ENCODE peak calls at places on chromosomes 13 and 19, in four cellular contexts. P, V, R and A are unnamed samples.

GRCh38 chr19:17475541-17476115 is 5.3 kb downstream of the SLC27A1 start:
- DNase-seq in P (no peak), V (no peak), R (no peak), A (no peak)

GRCh38 chr19:1232652-1233360 is 5.0 kb downstream of the CBARP start:
- DNase-seq in P (no peak), V (no peak), R (no peak), A (no peak)

GRCh38 chr13:95948646-95949045 is 104.6 kb downstream of the UGGT2 start:
- DNase-seq in P (no peak), V (no peak), R (no peak), A (no peak)

GRCh38 chr19:18317998-18318800 is 4.7 kb downstream of the LSM4 start:
- DNase-seq in P (peak), V (no peak), R (peak), A (peak)

GRCh38 chr19:11264452-11265176 is 2.3 kb upstream of the DOCK6 start:
- DNase-seq in P (peak), V (no peak), R (no peak), A (no peak)

GRCh38 chr19:49988007-49988406 is 27.0 kb upstream of the SIGLEC11 start:
- DNase-seq in P (no peak), V (no peak), R (no peak), A (no peak)

GRCh38 chr19:7104783-7105447 is 35.4 kb downstream of the ZNF557 start:
- DNase-seq in P (no peak), V (no peak), R (no peak), A (no peak)

GRCh38 chr19:46890423-46891170 is 29.8 kb downstream of the ARHGAP35 start:
- DNase-seq in P (no peak), V (no peak), R (no peak), A (no peak)

GRCh38 chr19:2810141-2811091 is 9.3 kb upstream of the ZNF554 start:
- DNase-seq in P (no peak), V (no peak), R (no peak), A (no peak)

GRCh38 chr19:18266863-18267686 is 7.2 kb downstream of the IQCN start:
- DNase-seq in P (no peak), V (no peak), R (no peak), A (no peak)

GRCh38 chr13:99214691-99215090 is 14.0 kb downstream of the UBAC2 start:
- DNase-seq in P (no peak), V (no peak), R (no peak), A (no peak)